ENCODE peak calls at places on chromosomes 13 and 19, in nine cellular contexts. Y, N, I, O, Q, L, D, C and W are unnamed samples.

GRCh38 chr19:31347828-31348314 is 1.4 kb downstream of the TSHZ3 start:
- DNase-seq in C (no peak), N (no peak), O (no peak), Y (no peak), I (no peak), D (no peak), Q (no peak), L (peak; percentile 66), W (no peak)

GRCh38 chr13:37029617-37030016 is 29.0 kb downstream of the EXOSC8 start:
- DNase-seq in Y (no peak), Q (no peak), C (no peak), N (no peak), O (no peak), I (no peak), L (peak; percentile 47), D (no peak), W (no peak)

GRCh38 chr13:21913010-21913409 is 242.1 kb downstream of the FGF9 start:
- DNase-seq in Y (no peak), I (peak; percentile 79), D (no peak), N (peak; percentile 68), O (no peak), C (peak; percentile 19), L (no peak), Q (no peak), W (no peak)

GRCh38 chr13:79402074-79402635 is 3.9 kb downstream of the RBM26 start:
- DNase-seq in L (peak; percentile 24), N (no peak), I (no peak), D (no peak), C (no peak), Y (no peak), Q (no peak), O (no peak), W (no peak)

GRCh38 chr19:5993516-5994406 is 15.8 kb upstream of the RANBP3 start:
- DNase-seq in L (no peak), O (no peak), Q (no peak), D (no peak), Y (peak; percentile 85), I (no peak), C (peak; percentile 81), N (no peak), W (no peak)

GRCh38 chr13:113801289-113801961 is 42.4 kb downstream of the TMEM255B start:
- DNase-seq in N (no peak), C (no peak), I (no peak), Q (no peak), L (no peak), D (no peak), O (no peak), Y (peak; percentile 71), W (no peak)

GRCh38 chr19:32138416-32138815 is 207.0 kb upstream of the ZNF507 start:
- DNase-seq in N (no peak), C (no peak), Q (no peak), O (no peak), Y (no peak), L (no peak), I (no peak), D (no peak), W (no peak)

GRCh38 chr13:109764474-109765292 is 21.7 kb downstream of the IRS2 start:
- DNase-seq in C (no peak), N (peak; percentile 24), Q (no peak), D (no peak), L (no peak), O (no peak), I (no peak), Y (no peak), W (no peak)

GRCh38 chr13:25708268-25708667 is 336.5 kb downstream of the ATP8A2 start:
- DNase-seq in Y (no peak), D (no peak), L (no peak), C (no peak), I (no peak), O (no peak), Q (no peak), N (no peak), W (no peak)

GRCh38 chr19:19457691-19458090 is 52.2 kb downstream of the GATAD2A start:
- DNase-seq in I (no peak), L (no peak), Q (no peak), D (no peak), N (no peak), Y (peak; percentile 29), O (no peak), C (no peak), W (no peak)

GRCh38 chr19:33814181-33815165 is 17.8 kb downstream of the KCTD15 start:
- DNase-seq in I (no peak), D (no peak), O (no peak), L (no peak), Y (peak; percentile 41), N (no peak), Q (no peak), C (no peak), W (no peak)

GRCh38 chr13:56561327-56561726 is 579.4 kb upstream of the PRR20A start:
- DNase-seq in I (no peak), O (no peak), C (no peak), N (peak; percentile 20), L (no peak), D (no peak), Y (no peak), Q (no peak), W (no peak)

GRCh38 chr13:110388141-110388943 is 81.3 kb downstream of the COL4A2 start:
- DNase-seq in D (no peak), O (no peak), I (peak; percentile 66), Y (no peak), C (no peak), Q (no peak), L (peak; percentile 52), N (no peak), W (no peak)

GRCh38 chr19:13859361-13859880 is 17.5 kb upstream of the NANOS3 start:
- DNase-seq in O (no peak), N (no peak), C (no peak), I (no peak), Y (no peak), Q (no peak), L (no peak), D (no peak), W (no peak)

GRCh38 chr13:37526710-37527446 is 71.7 kb downstream of the POSTN start:
- DNase-seq in D (no peak), Q (no peak), O (no peak), C (no peak), I (no peak), Y (no peak), N (no peak), L (peak; percentile 98), W (no peak)

GRCh38 chr13:29081697-29082440 is 261.7 kb downstream of the MTUS2 start:
- DNase-seq in I (no peak), Q (no peak), O (no peak), C (no peak), N (no peak), L (no peak), Y (no peak), D (no peak), W (no peak)

GRCh38 chr13:29077051-29077813 is 257.1 kb downstream of the MTUS2 start:
- DNase-seq in L (no peak), I (no peak), Q (no peak), Y (no peak), O (no peak), D (no peak), C (no peak), N (no peak), W (no peak)

GRCh38 chr13:29081036-29081435 is 260.9 kb downstream of the MTUS2 start:
- DNase-seq in D (no peak), L (no peak), Q (no peak), N (no peak), O (peak; percentile 57), Y (no peak), I (no peak), C (no peak), W (no peak)
- TF ChIP-seq CTCF in D (no peak), L (no peak), Q (no peak), N (no peak), O (peak; percentile 41), Y (no peak), I (no peak), C (no peak), W (no peak)

GRCh38 chr19:52492201-52492960 is 35.1 kb upstream of the ZNF808 start:
- DNase-seq in D (no peak), C (peak; percentile 72), Q (no peak), Y (no peak), I (peak; percentile 97), O (no peak), L (no peak), N (peak; percentile 91), W (peak; percentile 80)
- TF ChIP-seq CTCF in D (no peak), C (no peak), Q (no peak), Y (no peak), I (peak; percentile 40), O (no peak), L (no peak), N (no peak), W (peak; percentile 38)

DNA sequence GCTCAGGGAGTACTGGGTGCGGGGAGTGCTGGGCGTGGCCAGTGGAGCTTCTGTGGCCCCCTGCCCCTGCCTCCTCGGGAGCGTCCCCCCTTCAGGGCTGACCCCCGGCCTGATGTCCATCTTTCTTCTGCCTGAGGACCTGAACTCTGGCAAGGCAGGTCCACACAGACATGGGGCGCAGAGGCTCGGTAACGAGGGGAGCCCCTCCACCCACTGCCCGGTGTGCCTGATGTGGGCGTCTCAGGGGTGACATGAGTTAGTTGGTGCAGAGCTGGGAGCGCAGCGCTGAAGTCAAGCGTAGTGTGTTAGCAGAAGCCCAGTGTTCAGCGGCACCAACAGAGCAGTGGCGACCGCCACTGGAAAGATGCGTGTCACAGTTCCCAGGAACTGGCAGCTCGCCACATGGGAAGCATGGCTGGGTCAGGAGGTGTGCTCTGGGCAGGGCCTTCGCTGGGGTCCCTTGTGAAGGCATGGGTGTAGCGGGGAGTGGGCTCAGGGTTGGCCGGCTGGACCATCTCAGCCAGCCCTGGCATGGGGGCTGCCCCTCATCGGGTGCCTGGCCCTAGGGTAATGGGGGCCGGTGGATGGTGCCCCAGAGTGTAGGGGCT is 11.5 kb downstream of the THOP1 start:
- DNase-seq in D (no peak), N (no peak), O (no peak), Y (no peak), L (no peak), Q (no peak), C (no peak), I (no peak), W (no peak)
- TF ChIP-seq CTCF in D (no peak), N (no peak), O (no peak), Y (no peak), L (no peak), Q (no peak), C (no peak), I (no peak), W (no peak)

DNA sequence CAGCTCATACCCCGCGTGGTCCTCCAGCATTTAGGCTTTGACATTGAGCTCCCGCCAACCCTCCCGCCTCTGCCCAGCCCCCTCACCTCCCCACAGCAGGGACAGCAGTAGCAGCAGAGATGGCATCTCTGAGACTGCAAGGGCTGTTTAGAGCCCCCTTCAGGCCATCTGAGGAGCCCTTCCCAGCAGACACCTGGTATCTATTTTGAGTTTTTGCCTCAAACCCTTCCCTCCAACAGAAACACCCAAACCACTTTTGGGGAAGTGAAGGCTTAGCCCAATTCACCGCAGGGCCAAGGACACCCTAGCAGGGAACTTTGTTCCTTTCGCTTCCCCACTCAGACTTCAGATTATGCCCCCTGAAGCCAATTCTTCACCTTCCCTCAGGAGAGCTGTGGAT is 6.3 kb upstream of the ZNF175 start:
- DNase-seq in N (no peak), C (no peak), Q (no peak), Y (no peak), I (peak; percentile 51), O (peak; percentile 48), D (no peak), L (no peak), W (no peak)
- TF ChIP-seq CTCF in N (no peak), C (no peak), Q (no peak), Y (no peak), I (peak; percentile 56), O (peak; percentile 61), D (no peak), L (no peak), W (no peak)